ENCODE peak calls at places on chromosomes 4 and X, in seven cellular contexts. N is mesendoderm, M is IMR-90, C is neuronal stem cell, T is H9, G is mesenchymal stem cell, P is H1. R is an unnamed sample.
A peak's percentile ranks its signal among the peaks of the same experiment; 100 is the strongest.

GRCh38 chr4:128660361-128660964 is 149.0 kb upstream of the JADE1 start:
- DNase-seq in N (no peak), M (peak; percentile 74), C (no peak), T (no peak), G (peak; percentile 75), P (no peak), R (no peak)

GRCh38 chr4:142817442-142817841 is 28.7 kb downstream of the INPP4B start:
- DNase-seq in N (peak; percentile 24), M (peak; percentile 88), C (no peak), T (no peak), G (peak; percentile 48), P (no peak), R (no peak)

GRCh38 chrX:35919536-35920309 is at the start of gene CFAP47:
- DNase-seq in N (peak; percentile 80), M (no peak), C (peak; percentile 41), T (peak; percentile 74), G (peak; percentile 36), P (no peak), R (peak; percentile 31)

GRCh38 chrX:66717926-66718325 is 79.0 kb upstream of the EDA2R start:
- DNase-seq in N (no peak), M (no peak), C (no peak), T (no peak), G (no peak), P (no peak), R (no peak)

GRCh38 chr4:29081230-29081955 is 1638.8 kb upstream of the PCDH7 start:
- DNase-seq in N (no peak), M (peak; percentile 28), C (no peak), T (no peak), G (peak; percentile 7), P (no peak), R (no peak)

GRCh38 chr4:76748649-76749048 is 149.3 kb downstream of the SOWAHB start:
- DNase-seq in N (peak; percentile 67), M (peak; percentile 41), C (no peak), T (no peak), G (peak; percentile 37), P (no peak), R (peak; percentile 44)

GRCh38 chrX:148069759-148070503 is 88.8 kb downstream of the FMR1NB start:
- DNase-seq in N (no peak), M (no peak), C (no peak), T (no peak), G (no peak), P (no peak), R (no peak)

GRCh38 chrX:15245896-15246295 is 24.0 kb downstream of the ASB9 start:
- DNase-seq in N (peak; percentile 21), M (no peak), C (no peak), T (no peak), G (no peak), P (no peak), R (no peak)

GRCh38 chrX:104253567-104254441 is 929 bp downstream of the ESX1 start:
- DNase-seq in N (peak; percentile 50), M (no peak), C (no peak), T (peak; percentile 43), G (peak; percentile 2), P (no peak), R (no peak)

GRCh38 chr4:184498598-184498997 is 24.2 kb upstream of the IRF2 start:
- DNase-seq in N (no peak), M (no peak), C (no peak), T (no peak), G (no peak), P (no peak), R (no peak)

GRCh38 chrX:129193357-129193756 is 329.9 kb downstream of the SMARCA1 start:
- DNase-seq in N (no peak), M (no peak), C (no peak), T (no peak), G (no peak), P (no peak), R (no peak)

GRCh38 chr4:82357640-82358039 is 16.2 kb downstream of the HNRNPD start:
- DNase-seq in N (no peak), M (no peak), C (no peak), T (no peak), G (no peak), P (no peak), R (no peak)

GRCh38 chr4:155666701-155667537 is at the start of gene GUCY1A1:
- DNase-seq in N (peak; percentile 62), M (no peak), C (peak; percentile 49), T (peak; percentile 63), G (peak; percentile 58), P (no peak), R (no peak)

GRCh38 chr4:80215449-80216052 is 18.2 kb downstream of the PRDM8 start:
- DNase-seq in N (peak; percentile 59), M (peak; percentile 64), C (no peak), T (no peak), G (peak; percentile 63), P (no peak), R (peak; percentile 63)

GRCh38 chrX:7552758-7553157 is 290.2 kb upstream of the VCX start:
- DNase-seq in N (peak; percentile 9), M (no peak), C (no peak), T (no peak), G (no peak), P (no peak), R (no peak)

GRCh38 chrX:18668468-18668867 is 3.4 kb downstream of the RS1 start:
- DNase-seq in N (no peak), M (no peak), C (no peak), T (no peak), G (no peak), P (no peak), R (no peak)

GRCh38 chrX:12701625-12702024 is 89.6 kb upstream of the PRPS2 start:
- DNase-seq in N (peak; percentile 66), M (peak; percentile 68), C (peak; percentile 23), T (peak; percentile 53), G (peak; percentile 35), P (peak; percentile 9), R (peak; percentile 51)

GRCh38 chrX:136046295-136046894 is 61.2 kb downstream of the SLC9A6 start:
- DNase-seq in N (no peak), M (peak; percentile 53), C (no peak), T (no peak), G (no peak), P (no peak), R (no peak)
- H3K79me1 ChIP-seq in N (no peaks in the 10 kb centered on the region), M (no peaks in the 10 kb centered on the region), C (no peaks in the 10 kb centered on the region), T (no peaks in the 10 kb centered on the region), G (no peaks in the 10 kb centered on the region), P (no peaks in the 10 kb centered on the region), R (no peaks in the 10 kb centered on the region)

DNA sequence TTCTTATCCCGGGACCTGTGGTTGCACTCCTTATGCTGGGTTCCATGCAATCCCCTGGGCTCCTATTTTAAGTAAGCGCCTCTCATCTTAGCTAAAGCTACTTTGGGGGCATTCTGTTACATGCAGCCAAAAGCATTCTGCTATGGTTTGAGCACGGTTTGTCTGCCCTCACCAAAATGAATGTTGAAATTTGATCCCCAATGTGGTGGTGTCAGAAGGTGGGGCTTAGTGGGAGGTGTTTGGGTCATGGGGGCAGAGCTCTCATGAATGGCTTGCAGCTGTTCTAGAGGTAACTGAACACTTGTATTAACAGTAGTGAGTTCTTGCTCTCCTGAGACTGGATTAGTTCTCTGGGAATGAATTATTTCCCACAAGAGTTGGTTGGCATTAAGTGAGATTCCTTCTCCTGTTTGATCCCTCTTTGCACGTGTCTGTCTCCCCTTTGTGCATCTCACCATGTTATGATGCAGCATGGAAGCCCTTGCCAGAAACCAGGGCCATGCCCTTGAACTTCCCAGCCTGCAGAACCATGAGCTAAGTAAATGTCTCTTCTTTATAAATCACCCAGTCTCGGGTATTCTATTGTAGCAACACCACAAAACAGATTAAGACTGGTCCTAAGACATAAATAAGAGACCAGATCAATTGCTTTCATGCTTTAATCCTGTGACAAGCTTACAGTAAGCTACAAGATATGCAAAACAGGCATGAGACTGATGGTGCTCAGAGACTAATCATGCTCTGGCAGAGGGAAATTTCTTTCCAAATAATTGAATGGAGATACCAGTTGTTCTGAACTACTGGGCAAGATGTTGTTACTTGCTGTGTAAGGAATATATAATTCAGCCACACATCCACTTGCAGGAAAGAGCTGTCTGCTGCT is 141.7 kb downstream of the TSPAN5 start:
- DNase-seq in N (no peak), M (peak; percentile 27), C (no peak), T (no peak), G (peak; percentile 55), P (no peak), R (no peak)
- H3K4me2 ChIP-seq in N (no peak overlapping the region), M (peak overlapping the region; percentile 86), C (no peak overlapping the region), T (no peak overlapping the region), G (no peak overlapping the region), P (no peak overlapping the region), R (no peak overlapping the region)

DNA sequence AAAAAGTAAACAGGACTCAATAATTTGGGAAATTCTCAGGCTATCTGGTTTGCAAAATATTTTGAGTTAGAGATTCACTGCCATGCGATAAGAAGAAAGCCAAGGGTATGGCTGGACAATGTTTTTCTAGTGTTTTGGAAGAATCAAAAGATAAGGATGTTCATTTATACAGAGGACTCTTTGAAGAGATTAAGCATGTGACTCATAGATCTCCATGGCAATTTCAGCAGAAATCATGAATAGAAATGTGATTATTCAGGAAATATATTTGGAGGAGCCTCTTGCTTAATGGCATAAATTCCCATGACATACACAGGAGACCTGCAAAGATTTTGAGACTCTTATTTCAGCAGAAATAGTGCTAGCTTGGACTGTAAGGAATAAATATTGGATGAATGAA is 16.7 kb upstream of the FRAS1 start:
- DNase-seq in N (no peak), M (no peak), C (no peak), T (no peak), G (no peak), P (no peak), R (peak; percentile 26)
- H3K79me1 ChIP-seq in N (no peaks in the 10 kb centered on the region), M (no peaks in the 10 kb centered on the region), C (no peaks in the 10 kb centered on the region), T (no peaks in the 10 kb centered on the region), G (no peaks in the 10 kb centered on the region), P (no peaks in the 10 kb centered on the region), R (no peaks in the 10 kb centered on the region)

GRCh38 chrX:112087545-112087944 is 5.0 kb upstream of the TRPC5 start:
- DNase-seq in N (no peak), M (no peak), C (no peak), T (no peak), G (no peak), P (no peak), R (no peak)

GRCh38 chrX:112078606-112079005 is 4.0 kb downstream of the TRPC5 start:
- DNase-seq in N (no peak), M (peak; percentile 53), C (no peak), T (no peak), G (peak; percentile 49), P (no peak), R (no peak)

GRCh38 chrX:112085149-112085548 is 2.6 kb upstream of the TRPC5 start:
- DNase-seq in N (no peak), M (no peak), C (no peak), T (no peak), G (no peak), P (no peak), R (no peak)

GRCh38 chrX:112083624-112084326 is 1.2 kb upstream of the TRPC5 start:
- DNase-seq in N (peak; percentile 35), M (no peak), C (no peak), T (peak; percentile 66), G (no peak), P (no peak), R (no peak)

DNA sequence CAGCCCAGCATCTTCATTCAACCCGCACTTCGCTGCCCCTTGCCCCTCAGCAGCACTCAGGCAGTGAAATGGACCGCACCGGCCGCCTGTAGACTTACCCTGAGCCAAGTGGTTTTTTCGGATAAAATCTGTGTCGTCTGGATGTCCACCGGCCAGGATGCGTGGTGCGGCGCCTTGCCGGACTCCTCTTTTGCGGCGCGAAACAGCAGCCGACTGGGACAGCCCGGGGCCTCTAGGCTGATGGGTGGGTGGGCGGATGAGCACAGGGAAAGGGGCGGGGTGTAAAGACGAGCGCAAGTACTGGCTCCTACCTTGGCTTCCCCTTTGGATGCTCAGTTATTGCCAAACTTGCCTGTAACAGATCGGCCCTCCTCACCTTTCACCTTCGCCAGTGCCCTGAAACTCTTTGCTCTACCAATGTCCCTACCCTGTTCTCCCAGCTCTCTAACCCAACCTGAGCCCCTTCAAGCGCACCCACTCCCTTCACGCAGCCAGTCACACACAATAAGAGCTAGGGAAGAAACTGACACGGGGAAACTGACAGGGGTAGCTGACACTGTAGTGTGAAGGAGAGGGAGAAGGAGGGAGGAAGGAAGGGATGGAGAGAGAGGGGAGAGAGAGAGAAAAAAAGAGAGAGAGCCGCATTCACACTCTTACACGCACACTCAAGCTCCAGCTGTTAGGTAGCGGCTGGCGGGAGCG is 644 bp downstream of the TRPC5 start:
- DNase-seq in N (peak; percentile 30), M (no peak), C (no peak), T (peak; percentile 79), G (no peak), P (no peak), R (no peak)
- H3K4me2 ChIP-seq in N (peak overlapping the region; percentile 19), M (peak overlapping the region; percentile 74), C (peak overlapping the region; percentile 83), T (peak overlapping the region; percentile 91), G (no peak overlapping the region), P (peak overlapping the region; percentile 78), R (peak overlapping the region; percentile 43)

R was measured in trophoblast cell.